ENCODE peak calls at places on chromosomes 5 and 9, in five cellular contexts. V is WTC11, L is AG04450, X is GM06990, H is nephron progenitor cell. A is an unnamed sample.

GRCh38 chr5:95946451-95946850 is 15.2 kb downstream of the ELL2 start:
- DNase-seq in V (no peak), X (no peak), H (no peak), L (no peak), A (no peak)

GRCh38 chr5:1123418-1124147 is 11.7 kb upstream of the SLC12A7 start:
- DNase-seq in X (no peak), L (no peak), H (no peak), V (no peak), A (no peak)

GRCh38 chr5:31366941-31367340 is 165.0 kb downstream of the DROSHA start:
- DNase-seq in L (no peak), X (no peak), H (no peak), V (no peak), A (no peak)

GRCh38 chr9:106834888-106835287 is 28.1 kb upstream of the ZNF462 start:
- DNase-seq in H (no peak), X (no peak), L (no peak), V (no peak), A (no peak)

GRCh38 chr5:169164481-169164925 is 136.4 kb downstream of the SLIT3 start:
- DNase-seq in X (no peak), V (peak; percentile 18), L (no peak), H (no peak), A (no peak)

GRCh38 chr5:109694451-109694891 is 4.7 kb downstream of the MAN2A1 start:
- DNase-seq in X (no peak), L (no peak), H (no peak), V (no peak), A (no peak)

GRCh38 chr9:123669355-123669754 is 260.6 kb downstream of the DENND1A start:
- DNase-seq in X (no peak), L (no peak), H (peak; percentile 58), V (no peak), A (no peak)

GRCh38 chr5:169116961-169117461 is 183.9 kb downstream of the SLIT3 start:
- DNase-seq in L (no peak), H (peak; percentile 13), V (peak; percentile 70), X (no peak), A (no peak)

GRCh38 chr5:126016256-126016655 is 407.0 kb upstream of the GRAMD2B start:
- DNase-seq in H (no peak), L (no peak), V (no peak), X (no peak), A (no peak)

GRCh38 chr5:36414869-36415282 is 113.2 kb upstream of the RANBP3L start:
- DNase-seq in L (peak; percentile 10), X (no peak), H (peak; percentile 12), V (no peak), A (no peak)

GRCh38 chr5:50667653-50668403 is 1.4 kb downstream of the PARP8 start:
- DNase-seq in V (peak; percentile 79), X (peak; percentile 89), L (no peak), H (peak; percentile 85), A (no peak)

GRCh38 chr9:130287736-130288135 is 22.2 kb downstream of the HMCN2 start:
- DNase-seq in L (no peak), X (no peak), H (no peak), V (no peak), A (no peak)

GRCh38 chr9:108643756-108644510 is 211.9 kb downstream of the ACTL7B start:
- DNase-seq in X (no peak), H (no peak), V (no peak), L (no peak), A (no peak)

GRCh38 chr9:18837402-18837801 is 195.6 kb downstream of the SAXO1 start:
- DNase-seq in X (no peak), V (no peak), L (no peak), H (no peak), A (no peak)

GRCh38 chr9:95874989-95875304 is 544 bp upstream of the ERCC6L2 start:
- DNase-seq in L (no peak), X (no peak), V (peak; percentile 17), H (peak; percentile 43), A (peak; percentile 26)

GRCh38 chr5:71767661-71768060 is 48.6 kb downstream of the CARTPT start:
- DNase-seq in L (no peak), V (no peak), X (no peak), H (no peak), A (no peak)

GRCh38 chr5:6222121-6222520 is 156.2 kb downstream of the MED10 start:
- DNase-seq in X (no peak), H (no peak), L (no peak), V (no peak), A (no peak)

GRCh38 chr9:79946718-79947117 is 375.0 kb downstream of the TLE4 start:
- DNase-seq in H (no peak), L (no peak), V (no peak), X (no peak), A (no peak)

GRCh38 chr9:34984049-34984448 is 5.5 kb upstream of the DNAJB5 start:
- DNase-seq in X (no peak), H (peak; percentile 76), L (no peak), V (peak; percentile 57), A (no peak)

GRCh38 chr9:2120926-2121689 is 106.0 kb downstream of the SMARCA2 start:
- DNase-seq in V (no peak), L (peak; percentile 11), H (no peak), X (no peak), A (no peak)

GRCh38 chr5:88886756-88887741 is 4.1 kb upstream of the MEF2C start:
- DNase-seq in H (no peak), X (no peak), L (no peak), V (no peak), A (no peak)

GRCh38 chr9:137760426-137760825 is 117.2 kb upstream of the CACNA1B start:
- DNase-seq in L (no peak), V (no peak), X (no peak), H (no peak), A (no peak)

GRCh38 chr5:83494102-83494620 is 22.6 kb downstream of the VCAN start:
- DNase-seq in V (no peak), X (no peak), H (no peak), L (no peak), A (no peak)

GRCh38 chr5:134873494-134873893 is 677 bp upstream of the TXNDC15 start:
- DNase-seq in X (no peak), V (no peak), H (no peak), L (no peak), A (no peak)

GRCh38 chr5:119386945-119387344 is 31.1 kb downstream of the TNFAIP8 start:
- DNase-seq in V (no peak), H (no peak), L (no peak), X (no peak), A (no peak)

GRCh38 chr5:107242411-107242810 is 428.3 kb downstream of the EFNA5 start:
- DNase-seq in X (no peak), H (no peak), L (no peak), V (no peak), A (no peak)

GRCh38 chr9:84412654-84413053 is 72.1 kb upstream of the SLC28A3 start:
- DNase-seq in H (no peak), V (no peak), X (no peak), L (no peak), A (no peak)

GRCh38 chr5:33180900-33181299 is 259.9 kb upstream of the TARS1 start:
- DNase-seq in V (no peak), L (peak; percentile 13), X (no peak), H (no peak), A (no peak)

GRCh38 chr5:125257057-125257970 is 510.9 kb upstream of the ZNF608 start:
- DNase-seq in V (no peak), H (no peak), L (no peak), X (no peak), A (no peak)

GRCh38 chr9:8560560-8561525 is 761.3 kb upstream of the DMAC1 start:
- DNase-seq in X (no peak), V (peak; percentile 12), L (no peak), H (no peak), A (no peak)

GRCh38 chr5:21121213-21121612 is 1133.2 kb upstream of the CDH18 start:
- DNase-seq in V (no peak), L (no peak), X (no peak), H (no peak), A (no peak)

GRCh38 chr9:135343733-135344522 is 135.7 kb upstream of the PPP1R26 start:
- DNase-seq in H (peak; percentile 95), V (peak; percentile 91), L (no peak), X (peak; percentile 26), A (peak; percentile 86)

GRCh38 chr5:149333711-149334443 is 11.4 kb upstream of the GRPEL2 start:
- DNase-seq in V (no peak), X (no peak), L (no peak), H (no peak), A (no peak)

GRCh38 chr9:73531658-73532057 is 380.0 kb downstream of the ANXA1 start:
- DNase-seq in V (no peak), X (no peak), H (no peak), L (no peak), A (no peak)

GRCh38 chr5:1004598-1005361 is 3.8 kb upstream of the NKD2 start:
- DNase-seq in V (peak; percentile 59), H (peak; percentile 77), X (no peak), L (no peak), A (peak; percentile 66)

GRCh38 chr9:34684145-34684544 is 6.9 kb downstream of the CCL19 start:
- DNase-seq in H (no peak), X (no peak), V (no peak), L (no peak), A (no peak)

GRCh38 chr9:110217656-110218099 is 9.7 kb upstream of the C9orf152 start:
- DNase-seq in L (peak; percentile 8), V (no peak), H (no peak), X (peak; percentile 25), A (no peak)

GRCh38 chr5:154189819-154190651 is 498 bp upstream of the GALNT10 start:
- DNase-seq in X (peak; percentile 88), H (peak; percentile 83), L (no peak), V (peak; percentile 81), A (peak; percentile 67)
- TF ChIP-seq CTCF in X (peak; percentile 75), H (no peak), L (peak; percentile 60), V (no peak), A (peak; percentile 50)

DNA sequence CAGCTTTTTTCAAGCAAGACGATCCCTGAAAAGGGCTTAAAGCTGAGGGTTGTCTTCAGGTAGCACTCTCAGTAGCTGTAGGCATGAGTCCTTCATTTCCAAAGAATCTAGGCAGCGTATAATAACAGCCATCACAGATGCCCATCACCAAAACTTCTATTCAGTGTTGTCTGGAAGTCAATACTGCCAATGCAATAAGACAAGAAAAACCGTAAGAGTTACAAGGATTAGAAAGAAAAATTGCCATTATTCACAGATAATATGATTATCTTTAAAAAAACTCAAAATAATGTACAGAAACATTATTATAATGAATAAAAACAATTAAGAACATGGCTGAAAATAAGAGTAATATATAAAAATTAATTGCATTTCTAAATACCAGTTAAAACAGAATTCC is 208.2 kb upstream of the ADRA1B start:
- DNase-seq in H (no peak), L (no peak), X (no peak), V (no peak), A (no peak)
- TF ChIP-seq CTCF in H (no peak), L (no peak), X (no peak), V (no peak), A (no peak)

DNA sequence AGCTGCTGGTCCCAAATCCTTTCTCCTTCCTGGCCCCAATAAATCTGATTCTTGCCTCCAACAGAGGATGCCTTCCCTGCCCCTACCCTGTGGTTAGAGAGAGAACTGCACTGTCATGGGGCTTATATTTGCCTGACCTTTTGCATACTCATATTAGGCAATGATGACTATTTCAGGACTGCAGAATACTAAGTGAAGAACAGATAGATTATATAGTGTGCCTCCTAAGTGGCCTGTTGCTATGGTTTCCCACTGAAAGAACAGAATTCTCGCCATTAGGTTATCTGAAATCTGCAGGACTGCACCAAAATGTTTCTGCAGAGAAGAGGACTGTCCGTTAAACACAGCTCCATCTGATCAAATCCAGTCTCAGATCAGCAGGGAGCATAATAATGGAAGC is 87.3 kb upstream of the CCNG1 start:
- DNase-seq in H (no peak), V (no peak), L (no peak), X (no peak), A (no peak)
- TF ChIP-seq CTCF in H (peak; percentile 7), V (no peak), L (no peak), X (peak; percentile 9), A (peak; percentile 35)

GRCh38 chr9:105656131-105656921 is 5.9 kb upstream of the TAL2 start:
- DNase-seq in X (peak; percentile 21), V (peak; percentile 42), L (no peak), H (peak; percentile 75), A (peak; percentile 50)
- TF ChIP-seq CTCF in X (peak; percentile 2), V (no peak), L (no peak), H (no peak), A (peak; percentile 40)